ENCODE peak calls at places on chromosomes 11 and 22, in ten cellular contexts. Y, E, W, T, R, F, K, B, J and I are unnamed samples.

GRCh38 chr11:12543596-12544415 is 130.4 kb upstream of the TEAD1 start:
- DNase-seq in F (no peak), E (no peak), T (no peak), Y (no peak), R (no peak), J (no peak), B (no peak), W (no peak), K (no peak), I (no peak)

GRCh38 chr11:77165066-77165465 is 37.0 kb downstream of the MYO7A start:
- DNase-seq in F (no peak), Y (no peak), K (no peak), E (no peak), R (no peak), W (no peak), B (no peak), T (no peak), J (no peak), I (no peak)

GRCh38 chr11:100550910-100551309 is 136.2 kb upstream of the ARHGAP42 start:
- DNase-seq in E (no peak), Y (no peak), F (no peak), T (no peak), W (no peak), K (no peak), B (no peak), J (no peak), R (no peak), I (no peak)

GRCh38 chr11:71153005-71153395 is 99.4 kb downstream of the SHANK2 start:
- DNase-seq in J (no peak), Y (no peak), E (no peak), T (peak; percentile 37), B (no peak), W (peak; percentile 20), R (no peak), F (no peak), K (no peak), I (no peak)

GRCh38 chr22:41989246-41989645 is 9.3 kb upstream of the WBP2NL start:
- DNase-seq in W (no peak), F (no peak), T (no peak), Y (no peak), K (no peak), J (no peak), E (no peak), R (no peak), B (no peak), I (no peak)

GRCh38 chr22:39343259-39344045 is 6.3 kb upstream of the SYNGR1 start:
- DNase-seq in J (no peak), B (peak; percentile 41), W (peak; percentile 81), R (peak; percentile 78), T (peak; percentile 61), K (peak; percentile 78), E (peak; percentile 67), F (no peak), Y (peak; percentile 77), I (peak; percentile 69)

GRCh38 chr11:12086271-12087074 is 23.9 kb upstream of the MICAL2 start:
- DNase-seq in K (no peak), F (no peak), W (no peak), E (no peak), Y (peak; percentile 83), R (no peak), T (no peak), B (no peak), J (peak; percentile 95), I (no peak)

GRCh38 chr11:93444671-93445073 is 98.5 kb downstream of the SMCO4 start:
- DNase-seq in B (no peak), F (no peak), W (no peak), E (no peak), T (peak; percentile 67), Y (peak; percentile 29), R (no peak), J (no peak), K (peak; percentile 35), I (no peak)

GRCh38 chr11:5679811-5680210 is 5.1 kb downstream of the TRIM5 start:
- DNase-seq in J (no peak), F (no peak), W (no peak), R (no peak), E (no peak), B (no peak), Y (no peak), T (no peak), K (no peak), I (no peak)

GRCh38 chr11:131064373-131064991 is 148.2 kb upstream of the SNX19 start:
- DNase-seq in E (peak; percentile 69), K (peak; percentile 84), R (peak; percentile 73), J (peak; percentile 23), F (peak; percentile 5), B (no peak), Y (peak; percentile 82), T (peak; percentile 83), W (peak; percentile 74), I (peak; percentile 68)

GRCh38 chr11:77113382-77114088 is 10.9 kb downstream of the OMP start:
- DNase-seq in R (peak; percentile 46), F (no peak), W (peak; percentile 48), K (peak; percentile 64), J (no peak), Y (peak; percentile 59), E (peak; percentile 12), B (no peak), T (peak; percentile 56), I (peak; percentile 18)

GRCh38 chr22:44975444-44976262 is 34.2 kb downstream of the PHF21B start:
- DNase-seq in K (peak; percentile 77), B (peak; percentile 25), F (peak; percentile 59), R (peak; percentile 88), W (peak; percentile 96), J (peak; percentile 23), Y (peak; percentile 55), T (peak; percentile 98), E (peak; percentile 85), I (peak; percentile 78)

GRCh38 chr11:111982019-111982464 is 43.2 kb upstream of the DLAT start:
- DNase-seq in B (peak; percentile 41), K (peak; percentile 63), R (peak; percentile 59), E (peak; percentile 74), Y (peak; percentile 57), T (peak; percentile 59), F (no peak), W (peak; percentile 55), J (no peak), I (peak; percentile 77)

GRCh38 chr22:22614065-22614464 is 30.3 kb upstream of the GGTLC2 start:
- DNase-seq in F (no peak), E (peak; percentile 7), B (no peak), Y (no peak), K (no peak), R (no peak), T (no peak), J (no peak), W (no peak), I (no peak)